ENCODE peak calls at places on chromosomes 13 and 19, in five cellular contexts. L is breast epithelium; F is CD4-positive, alpha-beta T cell; J is PC-3; I is lower lobe of right lung. U is an unnamed sample.

GRCh38 chr13:65342938-65343337 is 1887.2 kb downstream of the PCDH9 start:
- DNase-seq in L (no peak), F (no peak), I (no peak), J (no peak), U (no peak)

GRCh38 chr19:37506387-37507166 is at the start of gene ZNF793:
- DNase-seq in L (peak), I (peak), J (no peak), F (peak), U (peak)

GRCh38 chr13:114111577-114111976 is 20.8 kb downstream of the RASA3 start:
- DNase-seq in F (no peak), J (no peak), L (no peak), I (no peak), U (no peak)

GRCh38 chr13:20360041-20360491 is 127.9 kb upstream of the GJB6 start:
- DNase-seq in I (no peak), L (no peak), F (no peak), J (peak), U (peak)

GRCh38 chr13:73411067-73411809 is 352.4 kb downstream of the KLF5 start:
- DNase-seq in J (peak), I (no peak), F (no peak), L (no peak), U (no peak)

GRCh38 chr13:46126074-46126473 is 21.2 kb upstream of the CPB2 start:
- DNase-seq in F (no peak), J (no peak), L (no peak), I (no peak), U (no peak)

GRCh38 chr13:27790523-27790922 is 1.8 kb upstream of the GSX1 start:
- DNase-seq in F (no peak), I (no peak), J (no peak), L (no peak), U (no peak)

GRCh38 chr19:16638666-16639065 is 10.7 kb upstream of the MED26 start:
- DNase-seq in J (no peak), F (no peak), I (no peak), L (no peak), U (no peak)

GRCh38 chr13:30156826-30157615 is 150.3 kb downstream of the KATNAL1 start:
- DNase-seq in I (no peak), L (no peak), F (no peak), J (no peak), U (no peak)

GRCh38 chr13:80630685-80631121 is 289.8 kb upstream of the SPRY2 start:
- DNase-seq in F (no peak), J (peak), L (no peak), I (no peak), U (no peak)

GRCh38 chr13:110388141-110388943 is 81.3 kb downstream of the COL4A2 start:
- DNase-seq in L (no peak), F (no peak), J (no peak), I (peak), U (no peak)

GRCh38 chr19:54517483-54517882 is 14.9 kb downstream of the LAIR2 start:
- DNase-seq in J (peak), F (peak), I (peak), L (peak), U (peak)

DNA sequence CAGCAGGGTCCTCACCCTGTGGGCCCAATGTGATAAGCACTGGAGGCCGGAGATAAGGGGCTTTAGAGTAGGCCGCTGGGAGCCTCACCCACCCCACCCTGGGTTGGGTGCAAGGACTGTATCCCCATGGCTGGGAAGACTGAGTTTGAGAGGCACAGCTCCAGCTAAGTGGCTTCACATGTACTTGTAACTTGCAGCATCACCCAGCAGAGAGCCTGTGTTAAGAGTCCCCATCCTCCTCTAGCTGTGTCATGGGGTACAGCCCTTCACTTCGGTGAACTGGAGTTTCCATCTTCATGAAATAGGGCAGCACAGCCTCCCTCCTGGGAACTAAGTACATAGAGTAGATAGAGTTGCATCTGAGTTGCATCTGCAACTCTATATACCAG is 1.3 kb downstream of the PRDX2 start:
- DNase-seq in I (no peak), L (no peak), J (no peak), F (no peak), U (peak)
- H3K27ac ChIP-seq in I (no peak), L (no peak), J (no peak), F (no peak), U (no peak)

DNA sequence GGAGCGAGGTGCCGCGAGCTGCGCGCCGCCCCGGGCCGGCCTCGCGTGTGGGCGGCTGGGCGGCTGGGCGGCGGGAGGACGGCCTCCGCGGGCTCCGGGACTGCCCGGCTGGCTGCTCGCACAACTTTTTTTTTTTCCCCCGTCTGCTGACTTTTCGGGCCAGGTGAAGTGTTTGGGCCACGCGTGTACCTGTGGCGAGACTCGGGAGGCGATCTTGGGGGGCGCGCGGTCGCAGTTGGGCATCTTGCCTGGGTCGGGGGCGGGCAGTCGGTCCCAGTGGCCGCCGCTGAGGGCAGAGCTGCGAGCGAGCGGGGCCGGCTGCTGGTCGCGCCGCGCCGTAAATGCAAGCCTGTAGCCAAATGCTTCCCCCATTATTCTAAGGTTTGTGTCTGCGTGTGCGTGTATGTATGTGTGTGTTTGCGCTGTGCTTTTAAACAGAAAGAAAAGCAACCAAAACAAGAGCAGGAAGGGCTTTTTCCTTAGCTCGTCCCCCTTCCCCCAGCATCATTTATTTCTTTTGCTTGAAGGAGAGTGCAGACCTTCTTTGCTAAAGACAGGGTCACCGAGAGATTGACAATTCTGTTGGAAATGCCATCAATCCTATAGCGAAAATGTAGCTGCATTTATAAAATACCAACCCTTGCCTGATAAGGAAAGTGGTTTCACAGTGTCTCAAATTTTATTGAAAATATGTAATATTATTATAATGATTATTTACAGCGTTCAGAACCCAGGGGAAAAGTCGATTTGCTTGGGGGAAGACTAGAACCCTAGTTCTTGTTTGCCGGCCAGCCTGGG is 143.3 kb upstream of the ZNF536 start:
- DNase-seq in I (no peak), J (no peak), F (no peak), L (no peak), U (no peak)
- TF ChIP-seq CTCF in I (no peak), J (no peak), F (no peak), L (no peak), U (no peak)

DNA sequence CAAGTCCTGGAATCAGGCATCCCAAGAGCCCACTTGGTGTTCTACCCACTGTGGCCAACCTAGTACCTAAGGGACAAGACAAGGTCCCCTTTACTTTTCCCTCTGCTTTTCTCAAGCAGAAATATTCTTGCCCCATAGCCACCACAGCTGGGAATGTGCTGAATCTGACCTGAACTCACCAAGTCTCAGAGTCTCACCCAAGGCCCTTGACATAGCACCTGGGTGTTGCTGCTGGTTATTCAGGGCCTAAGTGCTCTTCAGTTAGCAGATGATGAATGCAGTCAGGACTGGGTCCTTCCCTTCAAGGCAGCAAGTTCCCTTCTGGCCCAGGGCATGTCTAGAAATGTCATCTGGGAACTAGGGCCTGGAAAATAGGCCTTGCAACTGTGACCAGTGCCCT is 201.8 kb upstream of the SERP2 start:
- DNase-seq in F (no peak), J (no peak), I (no peak), L (no peak), U (no peak)
- H3K27ac ChIP-seq in F (no peak), J (no peak), I (no peak), L (no peak), U (no peak)

GRCh38 chr19:41405776-41406175 is 8.2 kb downstream of the BCKDHA start:
- DNase-seq in J (no peak), L (no peak), F (no peak), I (no peak), U (no peak)

GRCh38 chr19:41409288-41409687 is 11.7 kb downstream of the BCKDHA start:
- DNase-seq in I (peak), L (peak), J (peak), F (no peak), U (peak)

GRCh38 chr19:41407271-41407670 is 9.7 kb downstream of the BCKDHA start:
- DNase-seq in L (no peak), F (no peak), I (peak), J (no peak), U (no peak)

GRCh38 chr19:41410655-41411054 is 13.0 kb downstream of the BCKDHA start:
- DNase-seq in F (no peak), J (no peak), I (no peak), L (no peak), U (no peak)

GRCh38 chr19:41408256-41408655 is 10.6 kb downstream of the BCKDHA start:
- DNase-seq in L (no peak), F (no peak), I (no peak), J (no peak), U (no peak)
- TF ChIP-seq CTCF in L (no peak), F (no peak), I (peak), J (no peak), U (no peak)

GRCh38 chr19:19316082-19316481 is 4.2 kb downstream of the SUGP1 start:
- DNase-seq in L (no peak), F (no peak), J (no peak), I (no peak), U (no peak)

GRCh38 chr19:19321143-19321577 is 531 bp downstream of the MAU2 start:
- DNase-seq in I (no peak), L (no peak), F (no peak), J (peak), U (no peak)

GRCh38 chr19:19320362-19321142 is at the start of the genes MAU2 and SUGP1:
- DNase-seq in F (peak), I (peak), L (peak), J (peak), U (peak)

GRCh38 chr19:19324059-19324755 is 3.6 kb downstream of the MAU2 start:
- DNase-seq in I (no peak), L (no peak), F (no peak), J (no peak), U (no peak)

DNA sequence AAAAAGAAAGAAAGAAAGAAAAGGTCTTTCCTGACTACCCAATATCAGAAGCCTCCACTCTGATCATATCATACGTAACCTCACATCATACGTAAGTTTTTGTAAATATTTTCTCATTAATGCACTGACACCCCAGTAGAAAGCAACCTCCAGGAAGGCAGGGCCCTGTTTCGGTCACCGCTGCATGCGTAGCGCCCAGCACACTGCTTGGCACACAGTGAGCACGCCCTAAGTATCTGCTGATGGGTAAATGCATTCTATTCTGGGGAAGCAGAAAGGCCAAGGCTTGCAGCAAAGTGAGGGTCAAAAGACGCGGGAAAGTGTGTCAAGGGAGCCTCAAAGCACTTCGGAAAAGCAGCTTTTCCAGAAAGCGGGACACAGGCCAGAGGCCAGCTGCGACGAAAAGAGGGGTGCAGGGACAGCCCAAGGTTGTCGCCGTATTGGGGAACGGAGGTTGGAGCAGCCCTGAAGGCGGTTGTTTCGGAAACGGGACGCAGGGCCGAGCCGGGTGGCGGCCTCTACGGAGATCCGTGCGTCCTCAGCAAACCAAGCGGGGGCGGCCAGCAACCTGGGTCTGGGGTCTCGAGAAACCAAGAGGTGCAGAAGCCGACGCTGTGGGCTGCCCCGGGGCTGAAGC is 466 bp downstream of the SUGP1 start:
- DNase-seq in J (no peak), F (no peak), L (no peak), I (no peak), U (no peak)
- H3K27ac ChIP-seq in J (peak), F (peak), L (peak), I (peak), U (peak)

GRCh38 chr13:37306778-37307544 is 201.5 kb upstream of the CSNK1A1L start:
- DNase-seq in J (peak), F (no peak), I (no peak), L (no peak), U (no peak)

DNA sequence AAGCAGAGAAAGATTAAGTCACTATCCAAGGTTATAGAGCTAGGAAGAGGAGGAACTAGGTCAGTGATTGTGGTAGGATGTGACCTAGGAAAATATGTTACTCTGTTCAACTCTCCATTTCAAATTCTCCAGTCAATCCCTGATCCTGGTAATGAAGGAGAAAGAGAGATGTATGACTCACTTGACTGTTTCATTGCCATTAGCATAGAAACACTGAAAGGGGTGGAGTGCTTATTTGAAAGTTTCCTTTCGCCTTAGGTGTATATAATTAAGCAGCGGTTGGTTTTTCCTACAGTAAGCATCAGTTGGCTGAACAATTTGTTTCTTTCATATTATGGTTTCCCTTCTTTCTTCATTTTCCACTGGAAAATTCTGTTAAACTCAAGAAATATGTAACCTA is 198.1 kb upstream of the CSNK1A1L start:
- DNase-seq in I (no peak), J (no peak), F (no peak), L (no peak), U (no peak)
- TF ChIP-seq CTCF in I (no peak), J (no peak), F (no peak), L (no peak), U (no peak)